ENCODE peak calls at places on chromosomes 11 and 22, in five cellular contexts. Y, O, E, H and M are unnamed samples.
A peak's percentile ranks its signal among the peaks of the same experiment; 100 is the strongest.

GRCh38 chr11:19988598-19988997 is 171.7 kb downstream of the DBX1 start:
- DNase-seq in Y (peak; percentile 78), E (peak; percentile 88), H (peak; percentile 73), O (peak; percentile 51), M (peak; percentile 89)

GRCh38 chr11:14054708-14055107 is 92.2 kb downstream of the SPON1 start:
- DNase-seq in H (no peak), E (no peak), Y (peak; percentile 96), O (peak; percentile 30), M (no peak)

GRCh38 chr22:43819691-43820670 is 7.9 kb upstream of the EFCAB6 start:
- DNase-seq in Y (no peak), E (no peak), O (no peak), H (peak; percentile 37), M (no peak)

GRCh38 chr22:32801436-32802290 is at the start of gene TIMP3:
- DNase-seq in E (peak; percentile 85), H (peak; percentile 95), O (peak; percentile 74), Y (peak; percentile 65), M (peak; percentile 83)

GRCh38 chr22:47067911-47068654 is 305.6 kb downstream of the TBC1D22A start:
- DNase-seq in Y (no peak), E (no peak), O (no peak), H (peak; percentile 25), M (no peak)

GRCh38 chr11:44167047-44167446 is 71.6 kb downstream of the EXT2 start:
- DNase-seq in H (no peak), Y (peak; percentile 26), E (no peak), O (no peak), M (no peak)

GRCh38 chr11:97751952-97752351 is 1268.8 kb upstream of the CNTN5 start:
- DNase-seq in O (no peak), E (no peak), Y (no peak), H (no peak), M (no peak)

GRCh38 chr11:89205378-89205777 is 27.7 kb downstream of the TYR start:
- DNase-seq in E (no peak), O (no peak), H (no peak), Y (no peak), M (peak; percentile 9)

GRCh38 chr11:69540118-69541000 is 58.9 kb downstream of the LINC01488 start:
- DNase-seq in E (no peak), Y (no peak), O (no peak), H (peak; percentile 93), M (no peak)

GRCh38 chr22:49349841-49350381 is 477.8 kb downstream of the BRD1 start:
- DNase-seq in H (peak; percentile 48), E (no peak), O (no peak), Y (no peak), M (no peak)

GRCh38 chr11:12121504-12121903 is 11.1 kb downstream of the MICAL2 start:
- DNase-seq in Y (no peak), O (no peak), H (no peak), E (no peak), M (no peak)

DNA sequence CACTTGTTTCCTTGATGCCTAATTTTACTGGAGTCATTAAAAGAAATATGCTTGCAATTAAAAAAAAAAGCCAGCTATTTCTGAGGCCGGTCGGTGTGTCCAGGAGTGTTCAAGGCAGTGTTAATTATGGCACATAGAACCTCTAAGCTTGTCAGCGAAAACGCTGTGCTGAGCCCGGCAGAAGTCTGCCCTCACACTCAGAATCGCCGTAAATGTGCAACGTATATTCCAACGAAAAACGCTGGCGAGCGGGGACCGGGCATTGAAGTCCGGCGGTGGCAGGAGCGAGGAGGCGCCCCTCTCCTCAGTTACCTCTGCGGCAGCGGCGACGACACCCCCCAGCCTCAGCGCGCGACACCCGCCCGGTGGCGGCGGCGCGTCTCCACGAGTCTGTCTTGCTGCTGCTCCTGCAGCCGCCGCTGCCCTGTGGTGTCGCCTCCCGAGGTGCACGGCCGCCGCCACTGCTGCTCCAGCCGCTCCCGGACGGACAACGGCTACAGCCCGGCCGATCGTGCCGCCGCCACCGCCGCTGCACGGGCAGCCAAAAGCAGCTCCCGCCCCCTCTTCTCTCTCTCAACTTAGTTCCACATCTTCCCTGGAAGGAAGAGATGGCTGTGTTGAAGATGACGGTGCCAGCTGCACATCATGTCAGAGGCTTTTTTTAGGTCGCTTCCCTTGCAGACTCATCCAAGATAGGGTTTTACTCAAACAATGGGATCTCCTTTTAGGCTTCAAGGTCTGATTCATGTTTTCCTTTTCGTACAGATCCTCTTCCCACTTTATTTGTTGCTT is 56.0 kb downstream of the JAM3 start:
- DNase-seq in Y (peak; percentile 66), H (peak; percentile 77), O (peak; percentile 57), E (peak; percentile 35), M (no peak)
- H3K4me3 ChIP-seq in Y (peak overlapping the region; percentile 42), H (peak overlapping the region; percentile 54), O (peak overlapping the region; percentile 17), E (peak overlapping the region; percentile 38), M (peak overlapping the region; percentile 56)

GRCh38 chr11:73761403-73761945 is 600 bp upstream of the RAB6A start:
- DNase-seq in O (no peak), Y (no peak), H (no peak), E (no peak), M (no peak)
- TF ChIP-seq CTCF in O (no peak), Y (no peak), H (no peak), E (no peak), M (no peak)

GRCh38 chr22:24426859-24427499 is 420 bp upstream of the ADORA2A start:
- DNase-seq in Y (no peak), E (no peak), H (no peak), O (no peak), M (no peak)
- H3K4me3 ChIP-seq in Y (no peak overlapping the region), E (no peak overlapping the region), H (no peak overlapping the region), O (no peak overlapping the region), M (no peak overlapping the region)

GRCh38 chr11:95789506-95790122 is at the start of gene FAM76B:
- DNase-seq in Y (peak; percentile 99), H (peak; percentile 99), E (peak; percentile 100), O (peak; percentile 98), M (peak; percentile 100)

GRCh38 chr11:95790933-95791247 is 592 bp downstream of the CEP57 start:
- DNase-seq in E (peak; percentile 61), Y (peak; percentile 60), O (peak; percentile 64), H (peak; percentile 83), M (peak; percentile 83)

GRCh38 chr11:95791385-95792033 is 1.2 kb downstream of the CEP57 start:
- DNase-seq in Y (no peak), E (no peak), H (no peak), O (no peak), M (no peak)

GRCh38 chr11:95790123-95790932 is at the start of gene CEP57:
- DNase-seq in Y (peak; percentile 99), H (peak; percentile 96), E (peak; percentile 99), O (peak; percentile 97), M (peak; percentile 99)

DNA sequence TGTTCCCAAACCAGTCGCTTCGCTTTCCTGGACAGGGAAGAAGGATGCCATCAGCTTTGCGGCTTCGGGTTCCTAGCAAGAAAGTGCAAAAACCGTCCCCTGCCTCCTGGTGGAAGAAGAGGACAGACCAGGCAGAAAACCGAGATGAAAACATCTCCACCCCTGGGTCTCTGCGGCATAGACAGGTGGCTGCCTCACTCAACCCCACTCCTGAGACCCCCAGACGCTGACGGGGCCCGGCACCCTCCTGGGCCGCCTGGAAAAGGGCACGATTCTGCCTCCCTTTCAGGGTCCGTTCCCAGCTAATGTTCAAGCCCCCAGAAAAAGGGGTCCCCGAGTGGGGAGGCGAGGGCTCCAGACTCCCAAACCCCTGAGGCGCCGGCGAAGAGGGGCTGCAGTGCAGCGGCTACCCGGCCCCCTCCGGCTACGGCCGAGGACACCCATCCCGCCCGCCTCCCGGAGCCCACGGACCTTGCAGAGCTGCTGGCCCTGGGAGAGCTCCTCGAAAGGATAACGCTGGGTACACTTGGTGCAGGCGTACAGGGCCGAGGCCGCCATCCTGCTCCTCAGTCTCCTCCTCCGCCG is 569 bp downstream of the FAM76B start:
- DNase-seq in Y (peak; percentile 45), E (peak; percentile 46), O (peak; percentile 6), H (no peak), M (peak; percentile 54)
- TF ChIP-seq CTCF in Y (peak; percentile 29), E (peak; percentile 48), O (no peak), H (no peak), M (peak; percentile 55)

GRCh38 chr11:1757861-1758610 is 5.7 kb downstream of the CTSD start:
- DNase-seq in O (no peak), E (no peak), Y (no peak), H (no peak), M (no peak)

GRCh38 chr11:1755344-1756023 is 5.1 kb upstream of the IFITM10 start:
- DNase-seq in E (no peak), H (no peak), Y (no peak), O (peak; percentile 48), M (no peak)

GRCh38 chr11:1756024-1756561 is 5.7 kb upstream of the IFITM10 start:
- DNase-seq in Y (no peak), O (no peak), H (no peak), E (no peak), M (no peak)

GRCh38 chr11:1758611-1759150 is 5.0 kb downstream of the CTSD start:
- DNase-seq in H (no peak), O (no peak), Y (no peak), E (no peak), M (no peak)

DNA sequence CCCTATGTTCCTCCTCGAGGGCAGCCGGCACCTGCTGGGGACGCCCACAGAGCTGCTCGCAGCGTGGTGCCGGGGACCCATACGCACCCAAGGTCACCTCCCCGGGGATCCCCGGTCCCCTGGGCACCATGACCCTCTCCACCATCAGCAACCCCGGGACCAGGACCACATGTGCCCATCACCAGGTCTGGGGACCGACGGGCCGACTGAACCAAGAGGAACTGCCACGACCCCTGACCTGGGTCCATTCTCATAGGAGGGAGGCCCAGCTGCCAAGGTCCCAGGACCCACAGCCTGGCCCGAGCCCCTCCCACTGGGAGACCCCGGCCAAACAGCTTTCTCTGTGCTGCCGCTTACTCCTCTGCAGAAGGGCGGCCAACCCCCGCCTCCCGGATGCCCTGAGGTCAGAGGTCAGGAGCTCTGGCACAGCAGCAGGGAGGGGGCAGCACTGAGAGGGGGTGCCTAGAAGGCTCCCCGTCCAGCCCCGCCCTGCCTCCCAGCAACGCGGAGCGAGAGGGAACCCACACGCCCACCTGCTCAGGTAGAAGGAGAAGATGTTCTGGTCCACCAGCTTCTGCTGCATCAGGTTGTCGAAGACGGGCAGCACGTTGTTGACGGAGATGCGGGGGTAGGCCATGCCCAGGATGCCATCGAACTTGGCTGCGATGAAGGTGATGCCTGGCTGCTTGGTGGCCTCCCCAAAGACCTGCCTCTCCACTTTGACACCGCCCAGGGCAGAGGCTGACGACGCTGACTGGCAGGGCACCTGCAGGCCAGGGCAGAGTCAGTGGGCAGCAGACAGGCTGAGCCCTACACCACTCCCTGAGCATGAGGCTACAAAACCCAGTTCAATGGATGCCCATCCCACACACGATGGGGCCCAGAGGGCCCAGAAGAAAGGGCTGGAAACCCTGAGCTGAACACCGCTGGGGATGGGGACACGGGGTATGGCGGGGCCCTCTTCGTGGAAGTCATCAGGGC is 6.6 kb downstream of the CTSD start:
- DNase-seq in O (no peak), Y (no peak), H (no peak), E (no peak), M (no peak)
- H3K4me3 ChIP-seq in O (no peak overlapping the region), Y (no peak overlapping the region), H (no peak overlapping the region), E (no peak overlapping the region), M (no peak overlapping the region)

GRCh38 chr22:20206709-20207215 is 55.9 kb upstream of the CCDC188 start:
- DNase-seq in E (no peak), O (no peak), H (no peak), Y (peak; percentile 33), M (peak; percentile 27)
- TF ChIP-seq CTCF in E (no peak), O (no peak), H (no peak), Y (no peak), M (no peak)

DNA sequence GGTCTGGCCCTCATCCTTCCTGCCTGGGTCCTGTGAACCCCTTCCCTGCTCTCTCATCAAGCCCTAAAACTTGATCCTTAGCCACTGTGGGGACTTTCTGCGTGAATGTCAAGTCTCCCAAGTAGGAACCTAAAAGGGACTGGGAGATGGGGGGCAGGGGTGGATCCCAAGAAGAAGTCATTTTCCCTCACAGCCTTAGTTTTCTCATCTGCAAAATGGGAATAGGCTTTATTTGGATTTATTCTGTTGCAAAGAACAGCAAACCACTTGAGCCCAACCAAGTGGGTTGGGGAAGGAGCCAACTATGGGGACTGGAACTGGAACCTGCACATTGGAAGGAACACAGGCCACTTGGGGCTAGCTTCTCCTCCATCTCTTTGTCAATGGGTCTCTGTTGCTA is 36.8 kb downstream of the NEU3 start:
- DNase-seq in H (no peak), E (no peak), O (no peak), Y (no peak), M (no peak)
- H3K4me3 ChIP-seq in H (no peak overlapping the region), E (no peak overlapping the region), O (no peak overlapping the region), Y (no peak overlapping the region), M (no peak overlapping the region)